ENCODE peak calls at places on chromosomes 5 and 9, in six cellular contexts. S, A, Z, P, B and H are unnamed samples.

GRCh38 chr5:91142819-91143218 is 240.3 kb downstream of the ARRDC3 start:
- DNase-seq in Z (no peak), A (no peak), B (no peak), S (no peak), P (no peak), H (no peak)

GRCh38 chr9:21267141-21267540 is 27.3 kb upstream of the IFNA14 start:
- DNase-seq in S (no peak), Z (no peak), A (no peak), P (no peak), B (no peak), H (no peak)

GRCh38 chr5:15992918-15993317 is 186.7 kb downstream of the MARCHF11 start:
- DNase-seq in A (no peak), S (no peak), B (no peak), P (peak), Z (no peak), H (peak)

GRCh38 chr5:15587941-15588340 is 88.0 kb downstream of the FBXL7 start:
- DNase-seq in Z (no peak), P (no peak), A (no peak), B (no peak), S (no peak), H (peak)

GRCh38 chr9:101307041-101307440 is 77.8 kb downstream of the BAAT start:
- DNase-seq in A (no peak), P (no peak), Z (no peak), S (no peak), B (no peak), H (no peak)

GRCh38 chr5:135194573-135195266 is 160.7 kb upstream of the PITX1 start:
- DNase-seq in P (peak), B (no peak), S (no peak), A (no peak), Z (no peak), H (peak)

GRCh38 chr9:28004900-28005299 is 431.6 kb upstream of the C9orf72 start:
- DNase-seq in S (no peak), B (no peak), P (no peak), Z (no peak), A (no peak), H (no peak)

GRCh38 chr9:134735441-134736175 is 94.0 kb downstream of the COL5A1 start:
- DNase-seq in A (no peak), B (no peak), S (no peak), Z (no peak), P (peak), H (peak)

GRCh38 chr5:142873831-142874230 is 103.7 kb downstream of the ARHGAP26 start:
- DNase-seq in S (no peak), A (no peak), P (no peak), Z (no peak), B (no peak), H (no peak)

DNA sequence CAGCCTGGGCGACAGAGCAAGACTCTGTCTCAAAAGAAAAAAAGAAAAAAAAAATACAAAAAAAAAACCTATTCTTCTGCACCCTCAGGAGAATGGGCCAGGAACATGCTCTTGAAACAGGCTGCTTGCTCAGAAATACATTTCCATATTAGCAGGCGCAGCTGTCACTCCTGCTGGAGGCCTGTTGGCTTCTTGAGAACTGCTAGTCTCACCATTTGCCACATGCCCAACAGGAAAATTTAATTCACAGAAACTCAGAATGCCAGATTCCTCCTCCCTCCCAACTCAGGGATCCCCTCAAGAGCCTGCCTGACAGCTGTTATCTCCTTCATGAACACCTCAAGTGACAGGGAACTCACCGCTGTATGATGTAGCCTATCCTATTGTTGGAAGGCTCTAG is 63.8 kb downstream of the THBS4 start:
- DNase-seq in S (no peak), P (no peak), A (no peak), Z (no peak), B (no peak), H (no peak)
- TF ChIP-seq CTCF in S (no peak), P (no peak), A (no peak), Z (no peak), B (no peak), H (no peak)

GRCh38 chr5:161286066-161286655 is 260.4 kb downstream of the GABRB2 start:
- DNase-seq in S (no peak), B (no peak), P (no peak), Z (no peak), A (no peak), H (no peak)
- TF ChIP-seq CTCF in S (no peak), B (no peak), P (no peak), Z (no peak), A (no peak), H (no peak)

DNA sequence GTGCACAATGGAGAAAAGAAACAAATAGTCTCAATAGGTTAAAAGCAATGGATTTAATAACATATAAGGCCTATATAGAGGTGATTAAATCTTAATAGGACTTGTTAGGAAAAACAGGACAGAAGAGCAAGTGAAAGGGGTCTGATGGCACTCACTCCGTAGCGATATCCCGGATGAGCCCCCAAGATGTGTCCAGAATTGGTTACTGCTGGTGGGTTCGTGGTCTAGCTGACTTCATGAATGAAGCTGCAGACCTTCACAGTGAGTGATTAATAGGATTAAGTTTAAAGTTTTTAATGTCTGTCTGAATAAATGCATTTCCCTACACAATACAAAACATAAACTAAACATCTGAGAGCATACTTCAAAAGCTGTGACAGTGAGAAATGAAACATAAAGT is 110.4 kb upstream of the FAM174A start:
- DNase-seq in B (no peak), S (no peak), Z (no peak), P (no peak), A (no peak), H (no peak)
- TF ChIP-seq CTCF in B (no peak), S (no peak), Z (no peak), P (no peak), A (no peak), H (no peak)

DNA sequence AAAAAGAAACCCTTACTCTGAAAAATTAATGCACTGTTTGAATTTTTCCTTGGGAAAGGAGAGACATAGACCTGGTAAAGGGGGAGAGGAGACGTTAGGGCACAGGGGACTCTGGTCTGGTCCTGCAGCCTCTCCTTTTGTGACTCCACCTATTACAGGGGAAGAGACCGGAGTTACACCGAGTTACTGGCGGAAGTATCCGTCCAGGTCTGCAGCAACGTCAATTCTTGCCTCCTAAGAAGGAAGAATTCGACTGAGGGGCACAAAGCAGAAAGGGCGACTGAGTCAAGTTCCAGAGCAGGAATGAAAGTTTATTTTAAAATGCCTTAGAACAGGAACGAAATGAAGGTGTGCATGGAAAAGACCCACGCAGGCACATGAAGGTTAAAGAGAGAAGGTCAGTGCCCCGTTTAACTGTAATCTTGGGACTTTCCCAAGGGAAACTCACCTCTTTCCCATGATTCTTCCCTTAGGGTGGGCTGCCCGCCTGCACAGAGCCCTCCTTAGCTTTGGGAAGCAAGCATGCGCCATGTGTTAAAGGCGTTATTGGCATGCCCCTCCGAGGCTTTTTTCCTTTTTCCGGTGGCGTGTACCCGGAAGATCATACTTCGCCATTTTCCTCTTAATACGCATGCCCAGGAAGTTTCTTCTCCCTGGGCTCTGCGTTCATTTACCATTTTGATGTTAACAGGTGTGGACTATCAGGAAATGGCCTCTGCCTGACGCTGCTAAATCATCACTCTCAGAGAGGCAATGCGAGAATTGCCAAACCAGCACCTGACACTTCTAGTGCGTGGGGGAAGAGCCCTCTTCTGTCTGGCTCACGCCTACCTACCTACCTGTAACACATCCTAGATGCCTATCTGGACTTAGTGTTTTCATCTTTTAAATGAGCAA is 409.6 kb upstream of the PAPPA start:
- DNase-seq in S (no peak), B (no peak), A (no peak), Z (no peak), P (no peak), H (no peak)
- TF ChIP-seq CTCF in S (no peak), B (no peak), A (no peak), Z (no peak), P (no peak), H (no peak)

GRCh38 chr5:150653145-150653761 is 7.8 kb upstream of the MYOZ3 start:
- DNase-seq in P (peak), A (no peak), B (no peak), Z (no peak), S (no peak), H (peak)
- TF ChIP-seq CTCF in P (peak), A (peak), B (no peak), Z (no peak), S (no peak), H (peak)

DNA sequence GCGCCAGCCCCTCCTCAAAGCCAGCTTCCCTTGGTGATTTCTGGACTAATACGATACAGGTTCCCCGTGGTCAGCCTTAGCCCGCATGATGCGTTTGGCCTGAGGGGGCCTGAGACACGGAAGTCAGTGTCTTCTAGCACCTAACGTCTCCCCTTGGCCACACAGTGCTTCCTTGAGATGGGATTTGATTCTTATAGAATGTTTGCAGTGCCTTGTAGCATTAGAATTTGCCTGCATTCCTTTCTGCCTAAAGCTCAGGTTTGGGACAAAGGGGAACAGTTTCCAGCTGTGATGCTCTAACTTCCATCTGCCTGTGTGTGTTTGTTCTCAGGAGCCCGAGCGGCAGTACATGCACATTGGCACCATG is 34.4 kb downstream of the CFAP90 start:
- DNase-seq in Z (no peak), A (no peak), S (no peak), P (no peak), B (no peak), H (no peak)
- TF ChIP-seq CTCF in Z (no peak), A (peak), S (no peak), P (no peak), B (no peak), H (no peak)

DNA sequence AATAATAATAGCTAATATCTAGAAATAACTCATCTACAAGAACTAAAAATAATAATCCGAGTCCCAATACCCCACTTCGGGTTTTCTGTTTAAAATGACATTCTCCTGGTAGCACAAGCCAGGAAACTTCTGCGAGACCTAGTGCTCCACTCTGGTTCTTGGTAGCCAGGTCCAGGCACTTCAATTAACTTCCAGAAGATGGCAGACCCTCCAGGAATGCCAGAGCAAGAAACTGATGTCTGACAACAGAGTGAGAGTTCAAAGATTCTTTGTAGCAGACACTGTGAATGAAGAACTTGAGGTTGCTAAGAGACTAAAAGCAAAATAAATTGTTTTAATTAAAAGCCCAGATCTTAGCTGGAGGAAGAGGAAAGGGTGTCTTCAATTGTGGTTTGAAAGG is 1963.3 kb upstream of the CDH9 start:
- DNase-seq in P (no peak), Z (no peak), S (no peak), A (no peak), B (no peak), H (no peak)
- TF ChIP-seq CTCF in P (no peak), Z (no peak), S (no peak), A (no peak), B (no peak), H (no peak)

GRCh38 chr5:141041427-141041785 is 9.8 kb upstream of the PCDHB1 start:
- DNase-seq in Z (no peak), P (no peak), A (no peak), B (no peak), S (no peak), H (no peak)

GRCh38 chr5:141039061-141039460 is 12.1 kb upstream of the PCDHB1 start:
- DNase-seq in A (no peak), S (no peak), Z (no peak), B (no peak), P (no peak), H (no peak)

GRCh38 chr5:141040763-141041426 is 10.3 kb upstream of the PCDHB1 start:
- DNase-seq in B (peak), P (peak), Z (peak), S (peak), A (peak), H (peak)

GRCh38 chr5:141039517-141039916 is 11.7 kb upstream of the PCDHB1 start:
- DNase-seq in B (no peak), A (peak), P (no peak), S (no peak), Z (no peak), H (no peak)

GRCh38 chr5:141040093-141040762 is 10.9 kb upstream of the PCDHB1 start:
- DNase-seq in P (no peak), Z (peak), B (peak), A (peak), S (peak), H (peak)
- TF ChIP-seq CTCF in P (no peak), Z (peak), B (peak), A (peak), S (peak), H (peak)

GRCh38 chr9:6305954-6306563 is 22.1 kb upstream of the TPD52L3 start:
- DNase-seq in Z (no peak), A (no peak), S (no peak), B (no peak), P (peak), H (peak)
- TF ChIP-seq CTCF in Z (peak), A (peak), S (peak), B (peak), P (peak), H (peak)

DNA sequence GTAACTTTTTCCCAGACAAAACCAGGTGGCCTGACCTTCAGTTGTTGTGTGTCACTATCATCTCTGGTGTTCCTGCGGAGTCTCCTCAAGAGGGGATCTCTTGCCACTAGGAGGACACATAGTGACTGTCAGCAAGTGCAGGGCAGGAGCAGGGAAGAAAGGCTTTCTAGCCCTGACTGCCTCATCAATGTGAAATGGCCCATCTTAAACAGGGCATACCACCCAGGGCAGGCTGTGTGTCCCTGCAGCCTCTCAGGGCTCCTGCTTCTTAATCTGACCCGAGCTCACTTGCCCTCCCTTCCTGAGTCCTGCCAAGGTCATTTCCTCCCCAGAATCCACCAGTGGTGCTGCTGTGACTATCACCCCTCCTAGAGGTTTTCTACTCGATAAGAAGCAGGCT is 57.4 kb upstream of the SIMC1 start:
- DNase-seq in B (no peak), A (no peak), Z (no peak), P (no peak), S (no peak), H (no peak)
- TF ChIP-seq CTCF in B (no peak), A (no peak), Z (no peak), P (no peak), S (no peak), H (no peak)